ENCODE peak calls at places on chromosomes 11 and 22, in six cellular contexts. One of them, this sample, is unnamed. For H3K4me1, the result is how much of the 10 kb centered on the place peaks cover.

GRCh38 chr22:36763576-36763975 is 12.3 kb downstream of the IFT27 start:
- DNase-seq in psoas muscle: no peak
- DNase-seq in colonic mucosa: no peak
- DNase-seq in neural progenitor cell: no peak
- DNase-seq in heart left ventricle: no peak
- DNase-seq in sigmoid colon: peak
- DNase-seq in this sample: peak

GRCh38 chr11:126186708-126187481 is 24.6 kb downstream of the RPUSD4 start:
- DNase-seq in heart left ventricle: no peak
- DNase-seq in psoas muscle: no peak
- DNase-seq in neural progenitor cell: peak
- DNase-seq in sigmoid colon: no peak
- DNase-seq in colonic mucosa: no peak
- DNase-seq in this sample: no peak

GRCh38 chr22:25153961-25154685 is 45.5 kb upstream of the CRYBB3 start:
- DNase-seq in sigmoid colon: peak
- DNase-seq in heart left ventricle: peak
- DNase-seq in psoas muscle: peak
- DNase-seq in colonic mucosa: peak
- DNase-seq in neural progenitor cell: peak
- DNase-seq in this sample: peak

GRCh38 chr11:134382830-134383229 is 29.2 kb downstream of the B3GAT1 start:
- DNase-seq in heart left ventricle: no peak
- DNase-seq in colonic mucosa: no peak
- DNase-seq in neural progenitor cell: no peak
- DNase-seq in psoas muscle: no peak
- DNase-seq in sigmoid colon: no peak
- DNase-seq in this sample: no peak

GRCh38 chr11:13098067-13098466 is 89.0 kb downstream of the RASSF10 start:
- DNase-seq in neural progenitor cell: peak
- DNase-seq in heart left ventricle: no peak
- DNase-seq in colonic mucosa: no peak
- DNase-seq in sigmoid colon: no peak
- DNase-seq in psoas muscle: no peak
- DNase-seq in this sample: no peak

GRCh38 chr11:71948314-71949027 is 19.6 kb downstream of the RNF121 start:
- DNase-seq in sigmoid colon: no peak
- DNase-seq in neural progenitor cell: no peak
- DNase-seq in heart left ventricle: no peak
- DNase-seq in colonic mucosa: peak
- DNase-seq in psoas muscle: no peak
- DNase-seq in this sample: no peak

GRCh38 chr22:39940757-39941305 is 19.4 kb upstream of the TMA7B start:
- DNase-seq in neural progenitor cell: no peak
- DNase-seq in sigmoid colon: no peak
- DNase-seq in heart left ventricle: no peak
- DNase-seq in psoas muscle: no peak
- DNase-seq in colonic mucosa: no peak
- DNase-seq in this sample: no peak

GRCh38 chr11:108616549-108616948 is 23.0 kb upstream of the EXPH5 start:
- DNase-seq in sigmoid colon: no peak
- DNase-seq in neural progenitor cell: no peak
- DNase-seq in colonic mucosa: no peak
- DNase-seq in psoas muscle: no peak
- DNase-seq in heart left ventricle: no peak
- DNase-seq in this sample: no peak

GRCh38 chr11:64181506-64182411 is 4.2 kb upstream of the STIP1 start:
- DNase-seq in heart left ventricle: peak
- DNase-seq in neural progenitor cell: peak
- DNase-seq in sigmoid colon: peak
- DNase-seq in psoas muscle: peak
- DNase-seq in colonic mucosa: peak
- DNase-seq in this sample: peak

GRCh38 chr11:123956752-123957151 is 13.1 kb upstream of the OR6T1 start:
- DNase-seq in heart left ventricle: no peak
- DNase-seq in sigmoid colon: no peak
- DNase-seq in colonic mucosa: no peak
- DNase-seq in psoas muscle: no peak
- DNase-seq in neural progenitor cell: no peak
- DNase-seq in this sample: no peak

GRCh38 chr22:28801845-28802594 is 1.7 kb upstream of the XBP1 start:
- DNase-seq in heart left ventricle: no peak
- DNase-seq in sigmoid colon: no peak
- DNase-seq in neural progenitor cell: no peak
- DNase-seq in psoas muscle: no peak
- DNase-seq in colonic mucosa: peak
- DNase-seq in this sample: no peak

GRCh38 chr11:9760180-9760550 is 96.3 kb downstream of the SWAP70 start:
- DNase-seq in colonic mucosa: peak
- DNase-seq in sigmoid colon: peak
- DNase-seq in heart left ventricle: peak
- DNase-seq in psoas muscle: peak
- DNase-seq in neural progenitor cell: no peak
- DNase-seq in this sample: no peak

GRCh38 chr11:9762531-9762930 is 98.7 kb downstream of the SWAP70 start:
- DNase-seq in psoas muscle: no peak
- DNase-seq in sigmoid colon: no peak
- DNase-seq in neural progenitor cell: no peak
- DNase-seq in colonic mucosa: no peak
- DNase-seq in heart left ventricle: no peak
- DNase-seq in this sample: no peak

GRCh38 chr11:9765320-9766101 is 101.6 kb downstream of the SWAP70 start:
- DNase-seq in heart left ventricle: peak
- DNase-seq in colonic mucosa: no peak
- DNase-seq in sigmoid colon: peak
- DNase-seq in psoas muscle: peak
- DNase-seq in neural progenitor cell: peak
- DNase-seq in this sample: peak

GRCh38 chr11:9761441-9761945 is 97.6 kb downstream of the SWAP70 start:
- DNase-seq in sigmoid colon: no peak
- DNase-seq in heart left ventricle: no peak
- DNase-seq in psoas muscle: no peak
- DNase-seq in colonic mucosa: no peak
- DNase-seq in neural progenitor cell: no peak
- DNase-seq in this sample: no peak

DNA sequence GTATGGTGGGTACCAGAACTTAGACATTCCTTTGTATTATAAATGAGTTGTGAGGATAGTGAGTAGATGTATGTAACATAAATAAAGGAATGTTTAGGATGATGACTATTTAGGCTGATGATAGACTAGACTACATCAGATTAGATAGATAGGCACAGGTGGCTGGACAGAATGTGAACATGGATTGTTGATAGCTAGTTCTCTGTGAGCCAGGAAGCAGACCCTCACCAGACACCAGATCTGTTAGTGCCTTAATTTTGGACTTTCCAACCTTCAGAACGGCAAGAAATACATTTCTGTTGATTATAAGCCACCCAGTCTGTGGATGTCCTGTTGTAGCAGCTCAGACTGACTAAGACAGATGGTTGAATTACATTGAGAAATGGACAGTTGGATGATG is 99.4 kb downstream of the SWAP70 start:
- DNase-seq in colonic mucosa: no peak
- DNase-seq in sigmoid colon: no peak
- DNase-seq in neural progenitor cell: no peak
- DNase-seq in heart left ventricle: no peak
- DNase-seq in psoas muscle: no peak
- DNase-seq in this sample: no peak
- H3K4me1 ChIP-seq in colonic mucosa: under half
- H3K4me1 ChIP-seq in sigmoid colon: under half
- H3K4me1 ChIP-seq in neural progenitor cell: under half
- H3K4me1 ChIP-seq in heart left ventricle: under half
- H3K4me1 ChIP-seq in psoas muscle: under half
- H3K4me1 ChIP-seq in this sample: under half

GRCh38 chr11:69382131-69383128 is 88.5 kb downstream of the MYEOV start:
- DNase-seq in heart left ventricle: peak
- DNase-seq in colonic mucosa: no peak
- DNase-seq in psoas muscle: peak
- DNase-seq in sigmoid colon: peak
- DNase-seq in neural progenitor cell: no peak
- DNase-seq in this sample: peak
- H3K27ac ChIP-seq in heart left ventricle: peak
- H3K27ac ChIP-seq in colonic mucosa: no peak
- H3K27ac ChIP-seq in psoas muscle: no peak
- H3K27ac ChIP-seq in sigmoid colon: no peak
- H3K27ac ChIP-seq in neural progenitor cell: no peak
- H3K27ac ChIP-seq in this sample: no peak

DNA sequence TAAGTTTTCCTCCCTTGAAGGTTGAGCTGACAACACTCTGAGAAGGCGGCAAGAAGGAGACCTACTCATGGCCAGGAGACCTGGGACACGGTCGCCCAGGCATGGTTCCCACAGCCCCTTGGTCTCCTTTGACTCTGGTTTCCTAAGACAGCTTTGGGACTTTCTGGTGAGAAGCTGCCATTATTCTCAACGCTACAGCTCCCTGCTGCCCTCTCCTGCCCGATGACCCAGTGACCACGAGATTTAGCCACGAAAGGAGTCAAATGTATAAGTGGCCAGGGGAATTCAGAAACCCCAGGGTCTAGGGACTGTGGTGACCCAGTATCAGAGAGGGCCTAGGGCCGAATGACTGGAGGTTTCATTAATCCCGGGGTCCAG is 696 bp upstream of the SDF2L1 start:
- DNase-seq in colonic mucosa: peak
- DNase-seq in sigmoid colon: no peak
- DNase-seq in heart left ventricle: no peak
- DNase-seq in neural progenitor cell: peak
- DNase-seq in psoas muscle: peak
- DNase-seq in this sample: peak
- TF ChIP-seq CTCF in colonic mucosa: peak
- TF ChIP-seq CTCF in sigmoid colon: no peak
- TF ChIP-seq CTCF in heart left ventricle: peak
- TF ChIP-seq CTCF in neural progenitor cell: peak
- TF ChIP-seq CTCF in psoas muscle: peak
- TF ChIP-seq CTCF in this sample: peak

DNA sequence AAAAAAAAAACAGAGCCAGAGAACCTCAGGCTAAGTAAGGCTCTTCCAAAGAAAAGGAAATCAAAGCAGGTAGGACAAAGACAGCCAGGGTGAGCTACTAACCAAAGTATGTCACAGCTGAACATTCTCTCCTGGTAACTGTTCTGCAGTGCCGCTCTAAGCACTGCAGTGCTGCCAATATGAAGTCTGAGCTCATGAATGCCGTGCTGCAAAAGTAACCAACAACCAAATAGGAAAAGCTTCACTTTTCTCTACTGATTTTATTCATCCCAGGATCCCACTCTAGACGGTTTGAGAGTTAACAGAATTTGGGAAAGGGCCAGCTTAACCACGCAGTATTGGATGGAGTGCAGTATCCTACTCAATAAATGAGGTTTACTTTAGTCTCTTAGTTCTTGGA is 3.5 kb downstream of the SIK3 start:
- DNase-seq in heart left ventricle: no peak
- DNase-seq in neural progenitor cell: peak
- DNase-seq in colonic mucosa: no peak
- DNase-seq in psoas muscle: no peak
- DNase-seq in sigmoid colon: no peak
- DNase-seq in this sample: no peak
- H3K4me1 ChIP-seq in heart left ventricle: under half
- H3K4me1 ChIP-seq in neural progenitor cell: under half
- H3K4me1 ChIP-seq in colonic mucosa: under half
- H3K4me1 ChIP-seq in psoas muscle: half or more
- H3K4me1 ChIP-seq in sigmoid colon: half or more
- H3K4me1 ChIP-seq in this sample: under half